ENCODE peak calls at places on chromosomes 6 and 20, in five cellular contexts. J, Q, F, Y and R are unnamed samples.

GRCh38 chr20:57264151-57264792 is 2.2 kb downstream of the BMP7 start:
- DNase-seq in J (no peak), Q (no peak), F (no peak), Y (no peak), R (no peak)

GRCh38 chr6:75334266-75335040 is 49.9 kb upstream of the TMEM30A start:
- DNase-seq in J (no peak), Q (no peak), F (no peak), Y (peak), R (no peak)

GRCh38 chr6:163707385-163708355 is 293.2 kb downstream of the QKI start:
- DNase-seq in J (peak), Q (no peak), F (no peak), Y (no peak), R (no peak)

GRCh38 chr6:32666420-32667300 is at the start of gene HLA-DQB1:
- DNase-seq in J (peak), Q (peak), F (peak), Y (no peak), R (no peak)

GRCh38 chr20:60338556-60338955 is 380.3 kb downstream of the CDH26 start:
- DNase-seq in J (no peak), Q (no peak), F (no peak), Y (no peak), R (no peak)

GRCh38 chr6:35077006-35077712 is 64.0 kb downstream of the TCP11 start:
- DNase-seq in J (no peak), Q (no peak), F (peak), Y (no peak), R (no peak)

GRCh38 chr20:6265204-6265904 is 142.5 kb upstream of the FERMT1 start:
- DNase-seq in J (peak), Q (no peak), F (peak), Y (peak), R (peak)

GRCh38 chr20:35601990-35602389 is 13.6 kb upstream of the SPAG4 start:
- DNase-seq in J (peak), Q (no peak), F (no peak), Y (no peak), R (no peak)

GRCh38 chr6:163711615-163712568 is 297.4 kb downstream of the QKI start:
- DNase-seq in J (peak), Q (no peak), F (no peak), Y (peak), R (no peak)